ENCODE peak calls at places on chromosome 18, in five cellular contexts. R is endothelial cell of umbilical vein, U is uterus, M is IMR-90, I is HepG2. A is an unnamed sample.

GRCh38 chr18:32379891-32380290 is 90.8 kb downstream of the GAREM1 start:
- DNase-seq in R (no peak), U (no peak), M (peak; percentile 58), I (no peak), A (peak; percentile 16)

GRCh38 chr18:3104190-3105054 is 91.5 kb upstream of the LPIN2 start:
- DNase-seq in R (peak; percentile 91), U (no peak), M (peak; percentile 61), I (no peak), A (peak; percentile 86)

GRCh38 chr18:33355756-33356155 is 84.8 kb downstream of the CCDC178 start:
- DNase-seq in R (no peak), U (no peak), M (no peak), I (no peak), A (no peak)

GRCh38 chr18:682833-683232 is 25.4 kb downstream of the TYMS start:
- DNase-seq in R (no peak), U (no peak), M (no peak), I (peak; percentile 51), A (no peak)

GRCh38 chr18:55546873-55547704 is 40.9 kb downstream of the TCF4 start:
- DNase-seq in R (peak; percentile 19), U (peak; percentile 39), M (peak; percentile 82), I (no peak), A (peak; percentile 73)

GRCh38 chr18:55301836-55302235 is 286.2 kb downstream of the TCF4 start:
- DNase-seq in R (no peak), U (no peak), M (no peak), I (no peak), A (no peak)

GRCh38 chr18:36187138-36187825 is at the start of gene MOCOS:
- DNase-seq in R (peak; percentile 39), U (peak; percentile 79), M (peak; percentile 42), I (peak; percentile 68), A (peak; percentile 49)

GRCh38 chr18:58140366-58141325 is 96.6 kb downstream of the NEDD4L start:
- DNase-seq in R (no peak), U (no peak), M (no peak), I (peak; percentile 39), A (no peak)

GRCh38 chr18:11398625-11399024 is 210.8 kb upstream of the SLC35G4 start:
- DNase-seq in R (no peak), U (no peak), M (peak; percentile 1), I (no peak), A (no peak)

GRCh38 chr18:3262234-3263171 is 570 bp downstream of the MYL12B start:
- DNase-seq in R (peak; percentile 51), U (no peak), M (no peak), I (no peak), A (peak; percentile 50)

GRCh38 chr18:41096504-41096903 is 858.5 kb upstream of the PIK3C3 start:
- DNase-seq in R (peak; percentile 36), U (no peak), M (peak; percentile 42), I (no peak), A (peak; percentile 22)

DNA sequence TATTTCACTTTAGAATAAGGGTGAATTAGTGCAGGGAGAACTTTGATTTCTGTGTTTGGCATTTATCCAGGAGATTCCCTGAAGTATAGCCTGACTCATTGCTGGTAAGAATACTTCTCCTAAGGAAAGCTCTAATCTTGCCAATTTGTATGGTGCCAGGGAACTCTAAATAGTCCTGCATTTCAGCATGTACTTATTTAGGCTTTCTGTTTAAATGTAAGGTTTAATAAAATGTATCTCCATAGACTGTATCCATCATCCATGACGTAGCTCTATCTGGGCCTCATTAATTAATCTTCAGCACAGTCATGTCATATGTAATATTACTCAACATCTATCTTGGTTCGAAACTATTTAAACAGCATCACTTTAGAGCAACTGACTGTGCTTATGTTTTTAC is 127.8 kb downstream of the DOK6 start:
- DNase-seq in R (no peak), U (no peak), M (peak; percentile 26), I (no peak), A (peak; percentile 55)
- H3K4me3 ChIP-seq in R (no peak overlapping the region), U (no peak overlapping the region), M (no peak overlapping the region), I (no peak overlapping the region), A (no peak overlapping the region)

DNA sequence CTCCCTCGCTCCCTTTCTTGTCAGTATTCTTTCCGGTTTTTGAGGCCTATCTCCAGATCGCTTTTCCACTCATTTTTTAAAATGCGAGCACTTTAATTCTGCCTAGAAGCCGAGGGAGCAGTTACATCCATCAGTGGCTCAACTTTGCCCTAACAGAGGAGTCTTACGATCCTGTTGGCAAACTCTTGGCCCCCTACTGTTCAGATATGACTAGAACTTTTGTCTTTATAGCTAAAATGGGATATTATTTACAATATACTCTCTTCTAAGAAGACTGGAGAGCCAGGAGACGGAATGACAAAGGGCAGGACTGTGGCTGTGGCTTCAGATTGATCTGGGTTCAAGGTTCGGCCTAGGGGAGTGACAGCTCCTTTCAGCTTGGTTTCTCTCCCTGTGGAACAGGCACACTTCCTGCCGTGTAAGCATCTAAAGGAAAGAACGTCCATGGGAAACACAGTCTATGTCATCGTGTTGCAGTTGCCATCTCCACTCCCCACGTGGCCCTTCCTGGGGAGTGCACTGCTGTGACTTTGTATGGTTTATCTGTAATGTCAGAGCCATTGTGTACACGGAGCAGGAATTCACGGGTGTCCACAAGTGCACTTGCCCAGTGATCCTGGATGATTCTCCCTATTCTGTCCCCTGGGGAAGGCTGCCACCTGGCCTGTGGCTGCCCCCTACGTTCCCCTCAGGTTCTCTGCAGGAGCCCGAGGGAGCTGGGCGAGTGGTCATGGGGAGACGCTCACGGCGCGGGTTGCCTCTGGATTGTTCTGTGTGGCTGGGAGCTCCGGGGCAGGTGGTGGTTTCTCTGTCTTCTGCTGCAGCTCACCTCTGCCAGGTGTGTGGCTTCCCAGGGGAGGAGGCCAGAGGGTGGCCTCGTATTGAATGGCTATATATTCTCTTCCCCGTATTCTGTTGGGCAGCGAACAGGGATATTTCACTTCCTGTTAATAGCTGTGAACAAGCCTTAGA is 222.0 kb downstream of the LDLRAD4 start:
- DNase-seq in R (no peak), U (no peak), M (no peak), I (no peak), A (no peak)
- TF ChIP-seq CTCF in R (no peak), U (no peak), M (no peak), I (peak; percentile 7), A (no peak)

GRCh38 chr18:22167091-22167470 is 2.3 kb upstream of the GATA6 start:
- DNase-seq in R (no peak), U (peak; percentile 46), M (no peak), I (no peak), A (no peak)

GRCh38 chr18:22164337-22165048 is 4.9 kb upstream of the GATA6 start:
- DNase-seq in R (no peak), U (peak; percentile 39), M (no peak), I (no peak), A (no peak)

GRCh38 chr18:22165049-22165602 is 4.3 kb upstream of the GATA6 start:
- DNase-seq in R (no peak), U (peak; percentile 23), M (no peak), I (no peak), A (peak; percentile 48)

GRCh38 chr18:22166070-22166972 is 3.1 kb upstream of the GATA6 start:
- DNase-seq in R (peak; percentile 20), U (peak; percentile 79), M (no peak), I (no peak), A (peak; percentile 76)

DNA sequence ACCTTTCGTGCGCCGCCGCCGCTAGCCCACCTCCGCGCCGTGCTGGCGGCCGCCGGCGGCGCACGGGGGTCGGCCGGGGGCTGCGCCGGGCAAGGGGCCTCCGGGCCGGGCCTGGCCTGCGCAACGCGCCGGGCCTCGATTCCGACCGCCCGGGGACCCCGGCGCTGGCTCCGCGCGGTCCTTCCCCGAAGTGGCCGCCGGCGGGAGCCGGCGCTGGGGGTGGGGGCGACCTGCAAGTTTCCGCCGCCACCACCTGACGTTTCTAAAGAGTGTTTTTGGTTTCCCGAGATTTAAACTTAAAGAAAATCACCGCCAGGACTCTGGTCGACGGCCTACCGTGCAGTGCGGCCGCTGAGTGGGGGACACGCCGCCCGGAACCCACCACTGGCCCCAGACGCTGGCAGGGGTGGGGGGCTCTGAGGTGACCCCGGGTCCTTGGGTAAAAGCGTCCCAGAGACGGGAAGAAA is 3.8 kb upstream of the GATA6 start:
- DNase-seq in R (no peak), U (no peak), M (no peak), I (no peak), A (no peak)
- H3K4me3 ChIP-seq in R (peak overlapping the region; percentile 84), U (peak overlapping the region; percentile 89), M (no peak overlapping the region), I (no peak overlapping the region), A (peak overlapping the region; percentile 97)

GRCh38 chr18:77479047-77479446 is 229.4 kb downstream of the GALR1 start:
- DNase-seq in R (no peak), U (no peak), M (no peak), I (no peak), A (no peak)

GRCh38 chr18:77481541-77481940 is 231.9 kb downstream of the GALR1 start:
- DNase-seq in R (no peak), U (no peak), M (no peak), I (no peak), A (no peak)

GRCh38 chr18:77482190-77482928 is 232.7 kb downstream of the GALR1 start:
- DNase-seq in R (no peak), U (no peak), M (no peak), I (no peak), A (no peak)

GRCh38 chr18:77478619-77479018 is 229.0 kb downstream of the GALR1 start:
- DNase-seq in R (no peak), U (peak; percentile 39), M (no peak), I (peak; percentile 3), A (peak; percentile 3)
- TF ChIP-seq CTCF in R (no peak), U (no peak), M (no peak), I (peak; percentile 21), A (no peak)

DNA sequence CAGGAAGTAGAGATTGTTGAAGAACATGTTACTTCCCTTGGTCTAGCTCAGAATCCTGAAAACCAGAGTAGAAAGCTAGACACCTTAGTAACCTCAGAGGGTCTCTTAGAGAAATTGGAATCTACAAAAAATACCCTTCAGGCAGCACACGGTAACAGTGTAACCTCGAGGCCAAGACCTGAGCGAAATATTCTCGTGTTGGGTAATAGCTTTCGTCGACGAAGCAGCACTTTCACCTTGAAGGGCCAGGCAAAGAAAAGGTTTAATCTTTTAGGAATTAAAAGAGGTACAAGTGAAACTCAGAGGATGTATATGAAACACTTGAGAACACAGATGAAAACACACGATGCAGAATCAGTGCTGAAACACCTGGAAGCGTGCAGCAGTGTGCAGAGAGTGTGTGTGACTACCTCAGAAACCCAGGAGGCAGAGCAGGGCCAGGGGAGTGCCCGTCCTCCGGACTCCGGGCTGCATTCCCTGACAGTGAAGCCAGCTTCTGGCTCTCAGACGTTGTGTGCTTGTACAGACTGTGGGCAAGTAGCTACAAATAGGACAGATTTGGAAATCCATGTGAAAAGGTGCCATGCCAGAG is 34.5 kb downstream of the ZNF407 start:
- DNase-seq in R (no peak), U (no peak), M (no peak), I (no peak), A (no peak)
- H3K4me3 ChIP-seq in R (no peak overlapping the region), U (no peak overlapping the region), M (no peak overlapping the region), I (no peak overlapping the region), A (no peak overlapping the region)

GRCh38 chr18:9739516-9739915 is 31.4 kb downstream of the RAB31 start:
- DNase-seq in R (no peak), U (no peak), M (no peak), I (no peak), A (no peak)
- TF ChIP-seq CTCF in R (no peak), U (no peak), M (no peak), I (no peak), A (no peak)

GRCh38 chr18:78981652-78981955 is 2.0 kb downstream of the SALL3 start:
- DNase-seq in R (no peak), U (no peak), M (no peak), I (no peak), A (no peak)
- H3K4me3 ChIP-seq in R (no peak overlapping the region), U (no peak overlapping the region), M (no peak overlapping the region), I (no peak overlapping the region), A (no peak overlapping the region)

A was measured in fibroblast of the aortic adventitia.